ENCODE peak calls at places on chromosomes 13 and 19, in eight cellular contexts. I is A549, L is esophagus squamous epithelium, O is ovary, G is tibial artery, M is transverse colon, X is K562, Q is astrocyte. K is an unnamed sample. For H3K4me1, the result is how much of the 10 kb centered on the place peaks cover.

GRCh38 chr13:86161257-86161656 is 362.0 kb upstream of the SLITRK6 start:
- DNase-seq in I (no peak), L (no peak), O (no peak), G (no peak), M (no peak), X (no peak), Q (no peak), K (no peak)

GRCh38 chr19:33387351-33388230 is 14.1 kb downstream of the CEBPG start:
- DNase-seq in I (no peak), L (no peak), O (no peak), G (no peak), M (no peak), X (no peak), Q (no peak), K (no peak)

GRCh38 chr19:34189199-34189916 is 17.1 kb downstream of the LSM14A start:
- DNase-seq in I (no peak), L (no peak), O (no peak), G (no peak), M (no peak), X (no peak), Q (no peak), K (no peak)

GRCh38 chr19:17538684-17539287 is 16.7 kb upstream of the COLGALT1 start:
- DNase-seq in I (peak), L (no peak), O (no peak), G (no peak), M (no peak), X (no peak), Q (no peak), K (no peak)

GRCh38 chr19:18223860-18224524 is 2.2 kb downstream of the PDE4C start:
- DNase-seq in I (peak), L (no peak), O (peak), G (no peak), M (peak), X (peak), Q (no peak), K (peak)

GRCh38 chr19:38228491-38229439 is 4.7 kb upstream of the DPF1 start:
- DNase-seq in I (no peak), L (no peak), O (peak), G (no peak), M (no peak), X (peak), Q (no peak), K (peak)

GRCh38 chr13:113723400-113724015 is 35.5 kb upstream of the TMEM255B start:
- DNase-seq in I (no peak), L (no peak), O (no peak), G (no peak), M (no peak), X (no peak), Q (no peak), K (no peak)

GRCh38 chr19:47430041-47430802 is 10.9 kb upstream of the MEIS3 start:
- DNase-seq in I (no peak), L (no peak), O (no peak), G (no peak), M (peak), X (no peak), Q (peak), K (no peak)

GRCh38 chr13:106145070-106145469 is 390.4 kb downstream of the EFNB2 start:
- DNase-seq in I (no peak), L (no peak), O (no peak), G (no peak), M (no peak), X (no peak), Q (no peak), K (no peak)

GRCh38 chr13:42102961-42103688 is 54.7 kb downstream of the DGKH start:
- DNase-seq in I (no peak), L (no peak), O (no peak), G (no peak), M (no peak), X (no peak), Q (peak), K (no peak)

GRCh38 chr13:111917086-111917485 is 149.9 kb upstream of the SOX1 start:
- DNase-seq in I (no peak), L (no peak), O (peak), G (no peak), M (no peak), X (no peak), Q (no peak), K (no peak)

GRCh38 chr19:16111909-16112752 is 442 bp downstream of the RAB8A start:
- DNase-seq in I (no peak), L (no peak), O (no peak), G (no peak), M (peak), X (no peak), Q (no peak), K (no peak)

GRCh38 chr13:76523740-76524382 is 362.3 kb downstream of the KCTD12 start:
- DNase-seq in I (no peak), L (no peak), O (no peak), G (no peak), M (no peak), X (no peak), Q (peak), K (no peak)

GRCh38 chr19:13060964-13061927 is 41.4 kb downstream of the LYL1 start:
- DNase-seq in I (peak), L (peak), O (peak), G (peak), M (peak), X (peak), Q (no peak), K (peak)
- H3K4me1 ChIP-seq in I (under half), L (half or more), O (half or more), G (half or more), M (half or more), X (under half), Q (under half), K (under half)

GRCh38 chr13:38685974-38686571 is 804 bp upstream of the FREM2 start:
- DNase-seq in I (peak), L (no peak), O (no peak), G (no peak), M (no peak), X (no peak), Q (peak), K (no peak)
- TF ChIP-seq CTCF in I (no peak), L (no peak), O (peak), G (no peak), M (no peak), X (no peak), Q (no peak), K (peak)

GRCh38 chr13:26719356-26719945 is 41.1 kb downstream of the GPR12 start:
- DNase-seq in I (no peak), L (no peak), O (no peak), G (no peak), M (no peak), X (peak), Q (no peak), K (no peak)

GRCh38 chr13:26718872-26719271 is 41.7 kb downstream of the GPR12 start:
- DNase-seq in I (no peak), L (no peak), O (no peak), G (no peak), M (no peak), X (no peak), Q (no peak), K (no peak)

GRCh38 chr13:26718146-26718545 is 42.4 kb downstream of the GPR12 start:
- DNase-seq in I (no peak), L (no peak), O (no peak), G (no peak), M (no peak), X (no peak), Q (no peak), K (no peak)

GRCh38 chr13:26721251-26721939 is 39.2 kb downstream of the GPR12 start:
- DNase-seq in I (peak), L (no peak), O (no peak), G (no peak), M (peak), X (no peak), Q (no peak), K (no peak)

GRCh38 chr13:26722321-26722720 is 38.3 kb downstream of the GPR12 start:
- DNase-seq in I (no peak), L (no peak), O (no peak), G (no peak), M (no peak), X (no peak), Q (no peak), K (no peak)
- H3K4me1 ChIP-seq in I (under half), L (under half), O (under half), G (under half), M (under half), X (under half), Q (under half), K (under half)

DNA sequence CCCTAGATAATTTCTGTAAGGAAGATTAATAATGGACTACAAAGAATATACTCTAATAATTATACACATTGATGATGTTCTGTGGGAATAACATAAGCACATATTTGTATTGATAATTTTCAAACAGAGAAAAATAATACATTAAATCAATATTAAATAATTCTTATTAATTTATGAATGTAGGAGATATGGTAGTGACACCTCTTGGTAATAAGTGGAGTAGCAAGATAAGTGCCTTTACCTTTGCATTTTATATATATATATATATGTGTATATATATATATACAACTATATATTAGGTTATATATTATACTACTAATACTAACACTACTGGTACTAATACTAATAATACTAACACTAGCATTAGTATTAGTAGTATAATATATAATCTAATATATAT is 905.8 kb downstream of the SLITRK1 start:
- DNase-seq in I (no peak), L (no peak), O (no peak), G (no peak), M (no peak), X (no peak), Q (no peak), K (no peak)
- TF ChIP-seq CTCF in I (no peak), L (no peak), O (no peak), G (no peak), M (no peak), X (no peak), Q (no peak), K (no peak)

DNA sequence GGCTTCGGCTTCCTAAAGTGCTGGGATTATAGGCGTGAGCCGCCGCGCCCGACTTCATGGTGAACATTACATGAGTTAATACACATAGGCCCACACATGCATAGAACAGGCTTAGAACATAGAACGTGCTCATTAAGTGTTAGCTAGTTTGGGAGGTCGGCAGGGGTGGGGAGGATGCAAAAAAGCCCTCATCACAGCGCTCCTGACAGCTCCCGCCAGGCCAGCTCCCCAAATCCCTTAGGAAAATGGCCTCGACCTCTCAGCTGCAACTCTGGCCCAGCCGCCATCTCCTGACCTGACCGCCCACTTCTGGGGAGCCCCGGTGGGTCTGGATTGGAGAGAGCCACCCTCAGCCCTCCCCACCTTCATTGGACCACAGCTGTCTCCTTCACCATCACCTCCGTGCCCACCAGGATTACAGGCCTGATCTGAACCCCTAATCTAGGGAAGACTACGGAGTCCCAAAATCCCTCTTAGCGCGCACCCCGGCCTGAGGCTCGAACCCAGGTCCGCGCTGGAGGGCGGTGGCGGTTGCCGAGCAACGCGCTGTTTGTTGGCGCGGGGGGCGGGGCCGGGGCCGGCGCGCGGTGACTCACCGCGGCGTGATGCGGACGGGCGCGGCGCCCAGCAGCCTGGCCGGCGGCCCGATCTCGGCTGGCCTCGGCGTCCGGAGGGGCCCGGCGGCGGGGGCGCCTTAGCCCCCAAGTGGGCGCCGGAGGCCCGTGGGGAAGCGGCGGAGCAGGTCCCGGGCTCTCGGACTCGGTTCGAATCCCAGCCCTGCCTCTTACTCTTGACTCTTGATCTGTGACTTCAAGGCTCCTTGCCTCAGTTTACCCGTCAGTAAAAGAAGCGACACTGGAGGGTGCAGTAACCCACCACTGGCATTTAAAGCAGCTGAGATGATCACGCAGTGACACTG is 26.7 kb upstream of the NANOS3 start:
- DNase-seq in I (peak), L (no peak), O (peak), G (peak), M (peak), X (peak), Q (no peak), K (peak)
- H3K4me1 ChIP-seq in I (half or more), L (under half), O (under half), G (half or more), M (under half), X (under half), Q (half or more), K (under half)

DNA sequence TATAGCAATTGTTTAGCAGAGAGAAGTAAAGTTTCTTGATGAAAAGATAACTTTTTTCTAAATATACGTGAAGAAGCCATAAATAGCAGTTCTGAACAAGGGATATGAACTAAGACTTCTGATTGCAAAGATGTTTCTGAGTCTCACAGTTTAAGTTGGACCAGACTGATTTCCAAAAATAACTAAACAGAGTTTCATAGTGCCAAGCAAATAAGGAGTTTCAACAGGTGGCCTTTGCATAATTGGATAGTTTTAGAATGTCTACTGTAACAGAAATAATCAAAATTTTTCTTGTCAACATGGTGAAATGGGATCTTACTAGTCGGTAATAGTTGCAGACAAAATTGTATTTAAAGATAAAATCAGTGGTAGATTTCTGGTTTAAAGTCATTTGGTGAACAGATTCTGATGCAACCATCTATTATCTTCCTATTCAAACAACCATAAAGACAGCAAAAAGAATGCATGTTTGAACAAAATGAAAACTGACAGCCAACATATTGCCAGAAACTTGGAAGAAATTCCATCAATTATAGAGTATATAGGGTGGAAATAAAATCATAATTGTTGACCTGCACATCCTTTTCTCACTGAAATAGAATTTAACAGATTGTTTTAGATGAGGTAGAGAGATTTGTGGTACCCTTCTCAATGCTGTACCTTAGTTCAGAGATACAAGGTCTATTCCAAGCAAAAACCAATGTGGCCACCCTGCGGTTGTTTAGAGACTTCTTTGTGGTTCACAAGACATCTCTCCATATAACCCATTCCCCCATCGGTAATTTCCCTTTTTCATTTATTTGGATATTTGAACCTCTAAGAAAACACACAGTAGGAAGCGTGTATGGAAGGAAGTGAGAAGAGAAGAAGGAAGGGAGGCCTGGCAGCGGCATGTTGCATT is 275.3 kb downstream of the COG6 start:
- DNase-seq in I (no peak), L (no peak), O (no peak), G (no peak), M (no peak), X (no peak), Q (no peak), K (no peak)
- TF ChIP-seq CTCF in I (no peak), L (no peak), O (no peak), G (no peak), M (no peak), X (no peak), Q (no peak), K (no peak)

GRCh38 chr19:42477117-42477516 is 34.4 kb upstream of the CXCL17 start:
- DNase-seq in I (no peak), L (no peak), O (no peak), G (no peak), M (no peak), X (no peak), Q (no peak), K (no peak)

GRCh38 chr19:42477933-42478332 is 35.2 kb upstream of the CXCL17 start:
- DNase-seq in I (no peak), L (no peak), O (no peak), G (no peak), M (no peak), X (no peak), Q (no peak), K (no peak)

GRCh38 chr19:42480335-42481095 is 37.8 kb upstream of the CXCL17 start:
- DNase-seq in I (peak), L (no peak), O (no peak), G (no peak), M (no peak), X (no peak), Q (no peak), K (no peak)

GRCh38 chr19:42479736-42480135 is 37.0 kb upstream of the CXCL17 start:
- DNase-seq in I (no peak), L (no peak), O (no peak), G (no peak), M (no peak), X (no peak), Q (no peak), K (no peak)

GRCh38 chr19:42478765-42479307 is 36.1 kb upstream of the CXCL17 start:
- DNase-seq in I (no peak), L (no peak), O (no peak), G (no peak), M (no peak), X (no peak), Q (no peak), K (no peak)
- H3K4me1 ChIP-seq in I (under half), L (under half), O (under half), G (under half), M (under half), X (under half), Q (under half), K (under half)

GRCh38 chr13:24694907-24695306 is 14.7 kb downstream of the ATP12A start:
- DNase-seq in I (no peak), L (no peak), O (no peak), G (peak), M (no peak), X (no peak), Q (no peak), K (no peak)

GRCh38 chr13:24691381-24691780 is 11.2 kb downstream of the ATP12A start:
- DNase-seq in I (no peak), L (no peak), O (no peak), G (no peak), M (no peak), X (no peak), Q (no peak), K (no peak)

GRCh38 chr13:24698686-24699085 is 18.5 kb downstream of the ATP12A start:
- DNase-seq in I (no peak), L (no peak), O (no peak), G (peak), M (no peak), X (no peak), Q (no peak), K (no peak)

GRCh38 chr13:24692541-24692940 is 12.3 kb downstream of the ATP12A start:
- DNase-seq in I (no peak), L (no peak), O (no peak), G (peak), M (no peak), X (no peak), Q (peak), K (no peak)

GRCh38 chr13:24693862-24694471 is 13.8 kb downstream of the ATP12A start:
- DNase-seq in I (peak), L (no peak), O (no peak), G (peak), M (peak), X (peak), Q (no peak), K (peak)
- TF ChIP-seq CTCF in I (peak), L (peak), O (no peak), G (peak), M (peak), X (peak), Q (peak), K (peak)

GRCh38 chr13:97279913-97280312 is 57.8 kb downstream of the MBNL2 start:
- DNase-seq in I (no peak), L (no peak), O (no peak), G (no peak), M (no peak), X (no peak), Q (peak), K (no peak)
- H3K4me1 ChIP-seq in I (half or more), L (half or more), O (under half), G (half or more), M (half or more), X (under half), Q (half or more), K (under half)